ENCODE peak calls at places on chromosome 5, in ten cellular contexts. One of them, this sample, is unnamed.

GRCh38 chr5:2761921-2762488 is 10.5 kb upstream of the IRX2 start:
- DNase-seq in NCI-H1092: no peak
- DNase-seq in EH: no peak
- DNase-seq in stimulated activated CD8-positive, alpha-beta memory T cell treated with anti-CD3 and anti-CD28 coated beads, Interleukin-4, amount 100 ng/mL, for 24 hours: no peak
- DNase-seq in activated CD4-positive, alpha-beta T cell treated with anti-CD3 and anti-CD28 coated beads for 36 hours: no peak
- DNase-seq in sigmoid colon: no peak
- DNase-seq in neural progenitor cell: no peak
- DNase-seq in neural crest cell: no peak
- DNase-seq in posterior cingulate gyrus: no peak
- DNase-seq in IMR-90: no peak
- DNase-seq in this sample: no peak

GRCh38 chr5:111072949-111073682 is 1.6 kb downstream of the TSLP start:
- DNase-seq in NCI-H1092: no peak
- DNase-seq in EH: peak; percentile 28
- DNase-seq in stimulated activated CD8-positive, alpha-beta memory T cell treated with anti-CD3 and anti-CD28 coated beads, Interleukin-4, amount 100 ng/mL, for 24 hours: peak; percentile 59
- DNase-seq in activated CD4-positive, alpha-beta T cell treated with anti-CD3 and anti-CD28 coated beads for 36 hours: peak; percentile 82
- DNase-seq in sigmoid colon: peak; percentile 71
- DNase-seq in neural progenitor cell: peak; percentile 74
- DNase-seq in neural crest cell: peak; percentile 16
- DNase-seq in posterior cingulate gyrus: peak; percentile 19
- DNase-seq in IMR-90: peak; percentile 28
- DNase-seq in this sample: no peak

GRCh38 chr5:150124111-150124557 is 31.5 kb downstream of the PDGFRB start:
- DNase-seq in NCI-H1092: no peak
- DNase-seq in EH: no peak
- DNase-seq in stimulated activated CD8-positive, alpha-beta memory T cell treated with anti-CD3 and anti-CD28 coated beads, Interleukin-4, amount 100 ng/mL, for 24 hours: no peak
- DNase-seq in activated CD4-positive, alpha-beta T cell treated with anti-CD3 and anti-CD28 coated beads for 36 hours: no peak
- DNase-seq in sigmoid colon: peak; percentile 66
- DNase-seq in neural progenitor cell: no peak
- DNase-seq in neural crest cell: no peak
- DNase-seq in posterior cingulate gyrus: no peak
- DNase-seq in IMR-90: no peak
- DNase-seq in this sample: no peak

GRCh38 chr5:127705120-127705892 is 2.1 kb downstream of the CCDC192 start:
- DNase-seq in NCI-H1092: no peak
- DNase-seq in EH: peak; percentile 84
- DNase-seq in stimulated activated CD8-positive, alpha-beta memory T cell treated with anti-CD3 and anti-CD28 coated beads, Interleukin-4, amount 100 ng/mL, for 24 hours: no peak
- DNase-seq in activated CD4-positive, alpha-beta T cell treated with anti-CD3 and anti-CD28 coated beads for 36 hours: peak; percentile 12
- DNase-seq in sigmoid colon: no peak
- DNase-seq in neural progenitor cell: no peak
- DNase-seq in neural crest cell: no peak
- DNase-seq in posterior cingulate gyrus: no peak
- DNase-seq in IMR-90: peak; percentile 86
- DNase-seq in this sample: peak; percentile 41

GRCh38 chr5:149938272-149938671 is 6.3 kb downstream of the PDE6A start:
- DNase-seq in NCI-H1092: no peak
- DNase-seq in EH: peak; percentile 89
- DNase-seq in stimulated activated CD8-positive, alpha-beta memory T cell treated with anti-CD3 and anti-CD28 coated beads, Interleukin-4, amount 100 ng/mL, for 24 hours: no peak
- DNase-seq in activated CD4-positive, alpha-beta T cell treated with anti-CD3 and anti-CD28 coated beads for 36 hours: no peak
- DNase-seq in sigmoid colon: no peak
- DNase-seq in neural progenitor cell: no peak
- DNase-seq in neural crest cell: no peak
- DNase-seq in posterior cingulate gyrus: no peak
- DNase-seq in IMR-90: peak; percentile 50
- DNase-seq in this sample: no peak

GRCh38 chr5:4572297-4572696 is 567.8 kb upstream of the ADAMTS16 start:
- DNase-seq in NCI-H1092: no peak
- DNase-seq in EH: no peak
- DNase-seq in stimulated activated CD8-positive, alpha-beta memory T cell treated with anti-CD3 and anti-CD28 coated beads, Interleukin-4, amount 100 ng/mL, for 24 hours: no peak
- DNase-seq in activated CD4-positive, alpha-beta T cell treated with anti-CD3 and anti-CD28 coated beads for 36 hours: no peak
- DNase-seq in sigmoid colon: no peak
- DNase-seq in neural progenitor cell: no peak
- DNase-seq in neural crest cell: no peak
- DNase-seq in posterior cingulate gyrus: no peak
- DNase-seq in IMR-90: no peak
- DNase-seq in this sample: no peak

GRCh38 chr5:172508471-172509404 is 54.4 kb upstream of the SH3PXD2B start:
- DNase-seq in NCI-H1092: no peak
- DNase-seq in EH: no peak
- DNase-seq in stimulated activated CD8-positive, alpha-beta memory T cell treated with anti-CD3 and anti-CD28 coated beads, Interleukin-4, amount 100 ng/mL, for 24 hours: no peak
- DNase-seq in activated CD4-positive, alpha-beta T cell treated with anti-CD3 and anti-CD28 coated beads for 36 hours: no peak
- DNase-seq in sigmoid colon: peak; percentile 59
- DNase-seq in neural progenitor cell: no peak
- DNase-seq in neural crest cell: no peak
- DNase-seq in posterior cingulate gyrus: no peak
- DNase-seq in IMR-90: no peak
- DNase-seq in this sample: no peak

GRCh38 chr5:75009559-75010230 is 42.7 kb downstream of the GCNT4 start:
- DNase-seq in NCI-H1092: no peak
- DNase-seq in EH: no peak
- DNase-seq in stimulated activated CD8-positive, alpha-beta memory T cell treated with anti-CD3 and anti-CD28 coated beads, Interleukin-4, amount 100 ng/mL, for 24 hours: no peak
- DNase-seq in activated CD4-positive, alpha-beta T cell treated with anti-CD3 and anti-CD28 coated beads for 36 hours: no peak
- DNase-seq in sigmoid colon: no peak
- DNase-seq in neural progenitor cell: no peak
- DNase-seq in neural crest cell: no peak
- DNase-seq in posterior cingulate gyrus: no peak
- DNase-seq in IMR-90: no peak
- DNase-seq in this sample: no peak

GRCh38 chr5:58022055-58022454 is 437.8 kb downstream of the PLK2 start:
- DNase-seq in NCI-H1092: no peak
- DNase-seq in EH: no peak
- DNase-seq in stimulated activated CD8-positive, alpha-beta memory T cell treated with anti-CD3 and anti-CD28 coated beads, Interleukin-4, amount 100 ng/mL, for 24 hours: no peak
- DNase-seq in activated CD4-positive, alpha-beta T cell treated with anti-CD3 and anti-CD28 coated beads for 36 hours: no peak
- DNase-seq in sigmoid colon: no peak
- DNase-seq in neural progenitor cell: no peak
- DNase-seq in neural crest cell: no peak
- DNase-seq in posterior cingulate gyrus: no peak
- DNase-seq in IMR-90: peak; percentile 16
- DNase-seq in this sample: no peak

GRCh38 chr5:89901983-89902382 is 507.6 kb downstream of the CETN3 start:
- DNase-seq in NCI-H1092: no peak
- DNase-seq in EH: no peak
- DNase-seq in stimulated activated CD8-positive, alpha-beta memory T cell treated with anti-CD3 and anti-CD28 coated beads, Interleukin-4, amount 100 ng/mL, for 24 hours: no peak
- DNase-seq in activated CD4-positive, alpha-beta T cell treated with anti-CD3 and anti-CD28 coated beads for 36 hours: no peak
- DNase-seq in sigmoid colon: peak; percentile 87
- DNase-seq in neural progenitor cell: no peak
- DNase-seq in neural crest cell: no peak
- DNase-seq in posterior cingulate gyrus: peak; percentile 31
- DNase-seq in IMR-90: no peak
- DNase-seq in this sample: no peak

GRCh38 chr5:181114284-181114843 is 16.6 kb downstream of the OR2V1 start:
- DNase-seq in NCI-H1092: no peak
- DNase-seq in EH: no peak
- DNase-seq in stimulated activated CD8-positive, alpha-beta memory T cell treated with anti-CD3 and anti-CD28 coated beads, Interleukin-4, amount 100 ng/mL, for 24 hours: no peak
- DNase-seq in activated CD4-positive, alpha-beta T cell treated with anti-CD3 and anti-CD28 coated beads for 36 hours: no peak
- DNase-seq in sigmoid colon: no peak
- DNase-seq in neural progenitor cell: no peak
- DNase-seq in neural crest cell: no peak
- DNase-seq in posterior cingulate gyrus: no peak
- DNase-seq in IMR-90: no peak
- DNase-seq in this sample: no peak

GRCh38 chr5:145787001-145787400 is 48.1 kb downstream of the PRELID2 start:
- DNase-seq in NCI-H1092: no peak
- DNase-seq in EH: no peak
- DNase-seq in stimulated activated CD8-positive, alpha-beta memory T cell treated with anti-CD3 and anti-CD28 coated beads, Interleukin-4, amount 100 ng/mL, for 24 hours: no peak
- DNase-seq in activated CD4-positive, alpha-beta T cell treated with anti-CD3 and anti-CD28 coated beads for 36 hours: no peak
- DNase-seq in sigmoid colon: no peak
- DNase-seq in neural progenitor cell: no peak
- DNase-seq in neural crest cell: no peak
- DNase-seq in posterior cingulate gyrus: no peak
- DNase-seq in IMR-90: no peak
- DNase-seq in this sample: no peak

GRCh38 chr5:54580997-54581741 is 63.6 kb downstream of the SNX18 start:
- DNase-seq in NCI-H1092: no peak
- DNase-seq in EH: peak; percentile 88
- DNase-seq in stimulated activated CD8-positive, alpha-beta memory T cell treated with anti-CD3 and anti-CD28 coated beads, Interleukin-4, amount 100 ng/mL, for 24 hours: no peak
- DNase-seq in activated CD4-positive, alpha-beta T cell treated with anti-CD3 and anti-CD28 coated beads for 36 hours: no peak
- DNase-seq in sigmoid colon: no peak
- DNase-seq in neural progenitor cell: no peak
- DNase-seq in neural crest cell: no peak
- DNase-seq in posterior cingulate gyrus: no peak
- DNase-seq in IMR-90: peak; percentile 27
- DNase-seq in this sample: no peak

GRCh38 chr5:176732736-176733585 is 77.4 kb upstream of the UNC5A start:
- DNase-seq in NCI-H1092: no peak
- DNase-seq in EH: no peak
- DNase-seq in stimulated activated CD8-positive, alpha-beta memory T cell treated with anti-CD3 and anti-CD28 coated beads, Interleukin-4, amount 100 ng/mL, for 24 hours: no peak
- DNase-seq in activated CD4-positive, alpha-beta T cell treated with anti-CD3 and anti-CD28 coated beads for 36 hours: no peak
- DNase-seq in sigmoid colon: peak; percentile 60
- DNase-seq in neural progenitor cell: no peak
- DNase-seq in neural crest cell: no peak
- DNase-seq in posterior cingulate gyrus: no peak
- DNase-seq in IMR-90: no peak
- DNase-seq in this sample: no peak

GRCh38 chr5:147635882-147636531 is 126.1 kb upstream of the DPYSL3 start:
- DNase-seq in NCI-H1092: no peak
- DNase-seq in EH: no peak
- DNase-seq in stimulated activated CD8-positive, alpha-beta memory T cell treated with anti-CD3 and anti-CD28 coated beads, Interleukin-4, amount 100 ng/mL, for 24 hours: no peak
- DNase-seq in activated CD4-positive, alpha-beta T cell treated with anti-CD3 and anti-CD28 coated beads for 36 hours: no peak
- DNase-seq in sigmoid colon: no peak
- DNase-seq in neural progenitor cell: no peak
- DNase-seq in neural crest cell: no peak
- DNase-seq in posterior cingulate gyrus: no peak
- DNase-seq in IMR-90: no peak
- DNase-seq in this sample: no peak

GRCh38 chr5:150541895-150542294 is 34.0 kb downstream of the NDST1 start:
- DNase-seq in NCI-H1092: no peak
- DNase-seq in EH: peak; percentile 26
- DNase-seq in stimulated activated CD8-positive, alpha-beta memory T cell treated with anti-CD3 and anti-CD28 coated beads, Interleukin-4, amount 100 ng/mL, for 24 hours: no peak
- DNase-seq in activated CD4-positive, alpha-beta T cell treated with anti-CD3 and anti-CD28 coated beads for 36 hours: no peak
- DNase-seq in sigmoid colon: no peak
- DNase-seq in neural progenitor cell: no peak
- DNase-seq in neural crest cell: no peak
- DNase-seq in posterior cingulate gyrus: no peak
- DNase-seq in IMR-90: no peak
- DNase-seq in this sample: no peak

GRCh38 chr5:124798890-124799289 is 52.5 kb upstream of the ZNF608 start:
- DNase-seq in NCI-H1092: no peak
- DNase-seq in EH: no peak
- DNase-seq in stimulated activated CD8-positive, alpha-beta memory T cell treated with anti-CD3 and anti-CD28 coated beads, Interleukin-4, amount 100 ng/mL, for 24 hours: no peak
- DNase-seq in activated CD4-positive, alpha-beta T cell treated with anti-CD3 and anti-CD28 coated beads for 36 hours: no peak
- DNase-seq in sigmoid colon: no peak
- DNase-seq in neural progenitor cell: no peak
- DNase-seq in neural crest cell: no peak
- DNase-seq in posterior cingulate gyrus: no peak
- DNase-seq in IMR-90: no peak
- DNase-seq in this sample: no peak

GRCh38 chr5:71932131-71932635 is 175.1 kb upstream of the MAP1B start:
- DNase-seq in NCI-H1092: no peak
- DNase-seq in EH: no peak
- DNase-seq in stimulated activated CD8-positive, alpha-beta memory T cell treated with anti-CD3 and anti-CD28 coated beads, Interleukin-4, amount 100 ng/mL, for 24 hours: no peak
- DNase-seq in activated CD4-positive, alpha-beta T cell treated with anti-CD3 and anti-CD28 coated beads for 36 hours: no peak
- DNase-seq in sigmoid colon: no peak
- DNase-seq in neural progenitor cell: no peak
- DNase-seq in neural crest cell: no peak
- DNase-seq in posterior cingulate gyrus: no peak
- DNase-seq in IMR-90: peak; percentile 4
- DNase-seq in this sample: peak; percentile 40

GRCh38 chr5:37837101-37838032 is 2.5 kb downstream of the GDNF start:
- DNase-seq in NCI-H1092: no peak
- DNase-seq in EH: peak; percentile 81
- DNase-seq in stimulated activated CD8-positive, alpha-beta memory T cell treated with anti-CD3 and anti-CD28 coated beads, Interleukin-4, amount 100 ng/mL, for 24 hours: peak; percentile 54
- DNase-seq in activated CD4-positive, alpha-beta T cell treated with anti-CD3 and anti-CD28 coated beads for 36 hours: peak; percentile 90
- DNase-seq in sigmoid colon: peak; percentile 91
- DNase-seq in neural progenitor cell: peak; percentile 78
- DNase-seq in neural crest cell: peak; percentile 79
- DNase-seq in posterior cingulate gyrus: peak; percentile 80
- DNase-seq in IMR-90: peak; percentile 77
- DNase-seq in this sample: no peak

GRCh38 chr5:115343855-115344254 is 47.4 kb upstream of the CCDC112 start:
- DNase-seq in NCI-H1092: no peak
- DNase-seq in EH: peak; percentile 70
- DNase-seq in stimulated activated CD8-positive, alpha-beta memory T cell treated with anti-CD3 and anti-CD28 coated beads, Interleukin-4, amount 100 ng/mL, for 24 hours: no peak
- DNase-seq in activated CD4-positive, alpha-beta T cell treated with anti-CD3 and anti-CD28 coated beads for 36 hours: no peak
- DNase-seq in sigmoid colon: no peak
- DNase-seq in neural progenitor cell: no peak
- DNase-seq in neural crest cell: no peak
- DNase-seq in posterior cingulate gyrus: no peak
- DNase-seq in IMR-90: peak; percentile 84
- DNase-seq in this sample: no peak

GRCh38 chr5:61817472-61818326 is 485.6 kb downstream of the ZSWIM6 start:
- DNase-seq in NCI-H1092: no peak
- DNase-seq in EH: peak; percentile 60
- DNase-seq in stimulated activated CD8-positive, alpha-beta memory T cell treated with anti-CD3 and anti-CD28 coated beads, Interleukin-4, amount 100 ng/mL, for 24 hours: no peak
- DNase-seq in activated CD4-positive, alpha-beta T cell treated with anti-CD3 and anti-CD28 coated beads for 36 hours: no peak
- DNase-seq in sigmoid colon: no peak
- DNase-seq in neural progenitor cell: peak; percentile 63
- DNase-seq in neural crest cell: peak; percentile 40
- DNase-seq in posterior cingulate gyrus: peak; percentile 72
- DNase-seq in IMR-90: peak; percentile 39
- DNase-seq in this sample: peak; percentile 44

GRCh38 chr5:135061001-135061400 is 27.0 kb upstream of the PITX1 start:
- DNase-seq in NCI-H1092: no peak
- DNase-seq in EH: no peak
- DNase-seq in stimulated activated CD8-positive, alpha-beta memory T cell treated with anti-CD3 and anti-CD28 coated beads, Interleukin-4, amount 100 ng/mL, for 24 hours: no peak
- DNase-seq in activated CD4-positive, alpha-beta T cell treated with anti-CD3 and anti-CD28 coated beads for 36 hours: no peak
- DNase-seq in sigmoid colon: peak; percentile 50
- DNase-seq in neural progenitor cell: no peak
- DNase-seq in neural crest cell: no peak
- DNase-seq in posterior cingulate gyrus: no peak
- DNase-seq in IMR-90: no peak
- DNase-seq in this sample: no peak

GRCh38 chr5:168165221-168165965 is 126.1 kb upstream of the WWC1 start:
- DNase-seq in NCI-H1092: no peak
- DNase-seq in EH: no peak
- DNase-seq in stimulated activated CD8-positive, alpha-beta memory T cell treated with anti-CD3 and anti-CD28 coated beads, Interleukin-4, amount 100 ng/mL, for 24 hours: no peak
- DNase-seq in activated CD4-positive, alpha-beta T cell treated with anti-CD3 and anti-CD28 coated beads for 36 hours: no peak
- DNase-seq in sigmoid colon: no peak
- DNase-seq in neural progenitor cell: peak; percentile 69
- DNase-seq in neural crest cell: no peak
- DNase-seq in posterior cingulate gyrus: peak; percentile 24
- DNase-seq in IMR-90: no peak
- DNase-seq in this sample: peak; percentile 74

This sample was measured in COR-L47.